ENCODE peak calls at places on chromosome 10, in five cellular contexts. One of them, this sample, is unnamed. For H3K4me1, the result is how much of the 10 kb centered on the place peaks cover.

GRCh38 chr10:117541405-117541908 is 1.1 kb upstream of the EMX2 start:
- DNase-seq in H9: peak
- DNase-seq in mesendoderm: peak
- DNase-seq in IMR-90: no peak
- DNase-seq in mesenchymal stem cell: no peak
- DNase-seq in this sample: peak

GRCh38 chr10:26468691-26469090 is 30.6 kb downstream of the APBB1IP start:
- DNase-seq in H9: no peak
- DNase-seq in IMR-90: no peak
- DNase-seq in mesenchymal stem cell: no peak
- DNase-seq in mesendoderm: no peak
- DNase-seq in this sample: no peak

GRCh38 chr10:26728957-26729356 is 31.5 kb downstream of the PDSS1 start:
- DNase-seq in mesendoderm: no peak
- DNase-seq in mesenchymal stem cell: no peak
- DNase-seq in IMR-90: no peak
- DNase-seq in H9: no peak
- DNase-seq in this sample: no peak

GRCh38 chr10:95217476-95217875 is 23.4 kb downstream of the ACSM6 start:
- DNase-seq in mesenchymal stem cell: no peak
- DNase-seq in IMR-90: peak
- DNase-seq in mesendoderm: no peak
- DNase-seq in H9: no peak
- DNase-seq in this sample: no peak

GRCh38 chr10:60827791-60828488 is 49.7 kb downstream of the CDK1 start:
- DNase-seq in H9: no peak
- DNase-seq in IMR-90: peak
- DNase-seq in mesenchymal stem cell: peak
- DNase-seq in mesendoderm: peak
- DNase-seq in this sample: no peak

GRCh38 chr10:80333985-80334384 is 22.6 kb downstream of the DYDC1 start:
- DNase-seq in IMR-90: no peak
- DNase-seq in mesenchymal stem cell: no peak
- DNase-seq in H9: no peak
- DNase-seq in mesendoderm: no peak
- DNase-seq in this sample: no peak

GRCh38 chr10:31697271-31698168 is 231.1 kb downstream of the ARHGAP12 start:
- DNase-seq in H9: no peak
- DNase-seq in mesendoderm: no peak
- DNase-seq in IMR-90: peak
- DNase-seq in mesenchymal stem cell: peak
- DNase-seq in this sample: no peak

GRCh38 chr10:122461729-122462532 is 578 bp downstream of the HTRA1 start:
- DNase-seq in mesendoderm: no peak
- DNase-seq in IMR-90: no peak
- DNase-seq in mesenchymal stem cell: peak
- DNase-seq in H9: no peak
- DNase-seq in this sample: no peak

GRCh38 chr10:110445871-110446270 is 51.8 kb upstream of the DUSP5 start:
- DNase-seq in mesendoderm: no peak
- DNase-seq in IMR-90: no peak
- DNase-seq in mesenchymal stem cell: no peak
- DNase-seq in H9: no peak
- DNase-seq in this sample: no peak

GRCh38 chr10:63887026-63887589 is 365.9 kb downstream of the REEP3 start:
- DNase-seq in H9: peak
- DNase-seq in IMR-90: no peak
- DNase-seq in mesendoderm: peak
- DNase-seq in mesenchymal stem cell: no peak
- DNase-seq in this sample: no peak

GRCh38 chr10:649445-649797 is 40.0 kb downstream of the DIP2C start:
- DNase-seq in mesendoderm: no peak
- DNase-seq in mesenchymal stem cell: no peak
- DNase-seq in H9: no peak
- DNase-seq in IMR-90: no peak
- DNase-seq in this sample: no peak

GRCh38 chr10:5317547-5318107 is 47.1 kb upstream of the UCN3 start:
- DNase-seq in mesenchymal stem cell: peak
- DNase-seq in mesendoderm: peak
- DNase-seq in IMR-90: peak
- DNase-seq in H9: no peak
- DNase-seq in this sample: no peak

GRCh38 chr10:112875474-112876267 is 74.4 kb upstream of the TCF7L2 start:
- DNase-seq in mesendoderm: no peak
- DNase-seq in mesenchymal stem cell: peak
- DNase-seq in IMR-90: peak
- DNase-seq in H9: no peak
- DNase-seq in this sample: no peak

GRCh38 chr10:20955355-20955893 is 58.3 kb upstream of the NEBL start:
- DNase-seq in IMR-90: no peak
- DNase-seq in mesenchymal stem cell: peak
- DNase-seq in mesendoderm: peak
- DNase-seq in H9: no peak
- DNase-seq in this sample: no peak

GRCh38 chr10:112932658-112933057 is 17.4 kb upstream of the TCF7L2 start:
- DNase-seq in H9: no peak
- DNase-seq in IMR-90: no peak
- DNase-seq in mesendoderm: no peak
- DNase-seq in mesenchymal stem cell: no peak
- DNase-seq in this sample: no peak

GRCh38 chr10:93438796-93439253 is 43.3 kb downstream of the MYOF start:
- DNase-seq in IMR-90: no peak
- DNase-seq in mesendoderm: peak
- DNase-seq in mesenchymal stem cell: no peak
- DNase-seq in H9: peak
- DNase-seq in this sample: no peak

GRCh38 chr10:62047960-62048383 is 146.5 kb downstream of the ARID5B start:
- DNase-seq in mesenchymal stem cell: peak
- DNase-seq in mesendoderm: no peak
- DNase-seq in IMR-90: no peak
- DNase-seq in H9: no peak
- DNase-seq in this sample: no peak

GRCh38 chr10:31100662-31101061 is 69.0 kb upstream of the ZNF438 start:
- DNase-seq in mesendoderm: no peak
- DNase-seq in mesenchymal stem cell: no peak
- DNase-seq in IMR-90: no peak
- DNase-seq in H9: no peak
- DNase-seq in this sample: no peak

GRCh38 chr10:78925800-78926319 is 142.9 kb upstream of the ZMIZ1 start:
- DNase-seq in mesendoderm: no peak
- DNase-seq in IMR-90: peak
- DNase-seq in H9: no peak
- DNase-seq in mesenchymal stem cell: peak
- DNase-seq in this sample: no peak

GRCh38 chr10:5538892-5539651 is 14.3 kb downstream of the CALML3 start:
- DNase-seq in IMR-90: no peak
- DNase-seq in mesenchymal stem cell: peak
- DNase-seq in H9: no peak
- DNase-seq in mesendoderm: no peak
- DNase-seq in this sample: no peak

GRCh38 chr10:44963772-44964633 is 4.4 kb downstream of the RASSF4 start:
- DNase-seq in IMR-90: no peak
- DNase-seq in mesendoderm: no peak
- DNase-seq in mesenchymal stem cell: peak
- DNase-seq in H9: peak
- DNase-seq in this sample: peak

DNA sequence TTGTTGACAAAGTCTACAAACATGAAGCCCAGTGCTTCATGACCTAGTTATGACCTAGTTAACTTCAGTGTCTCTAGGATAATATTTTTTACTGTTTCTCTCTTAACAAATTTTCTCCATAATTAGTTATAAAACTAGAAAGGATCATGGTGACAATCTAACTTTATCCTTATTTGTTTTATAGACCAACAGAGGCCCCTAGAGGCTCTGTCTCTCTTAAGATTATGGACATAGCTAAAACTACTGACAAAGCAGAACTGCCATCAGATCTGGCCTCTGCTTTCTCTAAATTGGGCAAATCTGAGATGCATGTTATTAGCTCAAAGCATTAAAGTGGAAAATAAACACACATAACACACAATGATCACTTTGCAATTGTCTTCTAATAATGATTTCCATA is 176.0 kb downstream of the CSTF2T start:
- DNase-seq in mesenchymal stem cell: no peak
- DNase-seq in H9: no peak
- DNase-seq in mesendoderm: no peak
- DNase-seq in IMR-90: no peak
- DNase-seq in this sample: no peak
- H2AK5ac ChIP-seq in mesenchymal stem cell: no peak
- H2AK5ac ChIP-seq in H9: no peak
- H2AK5ac ChIP-seq in mesendoderm: no peak
- H2AK5ac ChIP-seq in IMR-90: no peak
- H2AK5ac ChIP-seq in this sample: no peak

GRCh38 chr10:103781329-103782061 is 73.9 kb downstream of the SH3PXD2A start:
- DNase-seq in IMR-90: peak
- DNase-seq in H9: no peak
- DNase-seq in mesendoderm: peak
- DNase-seq in mesenchymal stem cell: peak
- DNase-seq in this sample: no peak

GRCh38 chr10:103784723-103785418 is 70.5 kb downstream of the SH3PXD2A start:
- DNase-seq in IMR-90: no peak
- DNase-seq in mesenchymal stem cell: no peak
- DNase-seq in mesendoderm: no peak
- DNase-seq in H9: no peak
- DNase-seq in this sample: no peak

GRCh38 chr10:103784089-103784488 is 71.3 kb downstream of the SH3PXD2A start:
- DNase-seq in H9: no peak
- DNase-seq in mesendoderm: no peak
- DNase-seq in IMR-90: no peak
- DNase-seq in mesenchymal stem cell: no peak
- DNase-seq in this sample: no peak

GRCh38 chr10:103786020-103786419 is 69.4 kb downstream of the SH3PXD2A start:
- DNase-seq in H9: no peak
- DNase-seq in mesenchymal stem cell: no peak
- DNase-seq in mesendoderm: no peak
- DNase-seq in IMR-90: no peak
- DNase-seq in this sample: no peak

GRCh38 chr10:103783686-103784085 is 71.7 kb downstream of the SH3PXD2A start:
- DNase-seq in mesendoderm: no peak
- DNase-seq in mesenchymal stem cell: no peak
- DNase-seq in IMR-90: no peak
- DNase-seq in H9: no peak
- DNase-seq in this sample: no peak
- H3K4me1 ChIP-seq in mesendoderm: under half
- H3K4me1 ChIP-seq in mesenchymal stem cell: under half
- H3K4me1 ChIP-seq in IMR-90: under half
- H3K4me1 ChIP-seq in H9: under half
- H3K4me1 ChIP-seq in this sample: under half

DNA sequence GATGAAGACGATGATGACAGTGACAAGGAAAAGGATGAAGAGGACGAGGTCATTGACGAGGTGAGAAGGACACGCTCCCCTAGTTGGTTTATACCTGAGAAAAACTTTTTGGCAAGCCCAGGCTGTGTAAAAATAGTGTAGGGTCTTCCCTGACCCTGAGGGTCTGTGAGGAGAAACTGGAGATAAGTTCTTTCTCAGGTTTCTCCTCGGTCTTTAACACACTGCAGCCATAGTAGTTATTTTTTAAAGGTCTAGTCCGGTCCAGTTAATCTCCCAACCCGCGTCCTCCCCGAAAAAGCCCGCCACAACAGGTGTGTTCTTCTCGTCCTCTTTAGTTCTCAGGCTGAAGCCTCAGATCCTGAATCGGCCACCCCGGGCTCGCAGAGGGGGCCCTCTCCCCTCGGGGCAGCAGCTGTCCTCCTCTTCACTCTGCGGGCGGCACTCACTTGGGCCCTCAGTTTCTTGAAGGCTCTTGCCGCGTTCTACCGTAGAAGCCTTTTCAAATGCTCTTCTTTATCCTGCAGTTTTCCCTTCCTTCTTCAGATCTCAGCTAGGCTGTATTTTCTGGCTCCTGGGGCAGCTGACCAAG is 411 bp downstream of the BCCIP start:
- DNase-seq in H9: no peak
- DNase-seq in mesendoderm: no peak
- DNase-seq in mesenchymal stem cell: peak
- DNase-seq in IMR-90: peak
- DNase-seq in this sample: no peak
- H2AK5ac ChIP-seq in H9: no peak
- H2AK5ac ChIP-seq in mesendoderm: no peak
- H2AK5ac ChIP-seq in mesenchymal stem cell: peak
- H2AK5ac ChIP-seq in IMR-90: peak
- H2AK5ac ChIP-seq in this sample: no peak

GRCh38 chr10:131129544-131129943 is 182.0 kb downstream of the TCERG1L start:
- DNase-seq in mesenchymal stem cell: no peak
- DNase-seq in IMR-90: no peak
- DNase-seq in H9: no peak
- DNase-seq in mesendoderm: peak
- DNase-seq in this sample: no peak
- H3K4me1 ChIP-seq in mesenchymal stem cell: under half
- H3K4me1 ChIP-seq in IMR-90: under half
- H3K4me1 ChIP-seq in H9: under half
- H3K4me1 ChIP-seq in mesendoderm: under half
- H3K4me1 ChIP-seq in this sample: under half

This sample was measured in neuronal stem cell.